ENCODE peak calls at places on chromosomes 12 and 14, in nine cellular contexts. N is breast epithelium; O is GM12865; Z is lower leg skin; T is AG09309; S is astrocyte of the cerebellum; Y is fibroblast of mammary gland; A is CD8-positive, alpha-beta T cell; F is foreskin fibroblast. W is an unnamed sample.
A peak's percentile ranks its signal among the peaks of the same experiment; 100 is the strongest.

GRCh38 chr14:101501858-101502615 is 59.3 kb upstream of the DIO3 start:
- DNase-seq in N (no peak), O (no peak), Z (peak; percentile 57), T (no peak), S (no peak), Y (no peak), A (no peak), F (no peak), W (no peak)

GRCh38 chr14:23361320-23361719 is 3.7 kb downstream of the EFS start:
- DNase-seq in N (no peak), O (peak; percentile 16), Z (peak; percentile 76), T (peak; percentile 23), S (no peak), Y (peak; percentile 60), A (no peak), F (peak; percentile 39), W (no peak)

GRCh38 chr12:65510584-65511050 is 232.1 kb downstream of the MSRB3 start:
- DNase-seq in N (no peak), O (no peak), Z (no peak), T (no peak), S (peak; percentile 91), Y (peak; percentile 37), A (no peak), F (no peak), W (no peak)

GRCh38 chr12:48925218-48925871 is at the start of gene FKBP11:
- DNase-seq in N (peak; percentile 37), O (peak; percentile 85), Z (peak; percentile 93), T (no peak), S (no peak), Y (peak; percentile 61), A (peak; percentile 79), F (peak; percentile 83), W (no peak)

GRCh38 chr12:62802981-62803380 is 132.0 kb downstream of the PPM1H start:
- DNase-seq in N (no peak), O (no peak), Z (no peak), T (no peak), S (no peak), Y (no peak), A (no peak), F (peak; percentile 57), W (no peak)

GRCh38 chr12:13252616-13253015 is 56.1 kb downstream of the EMP1 start:
- DNase-seq in N (no peak), O (no peak), Z (no peak), T (no peak), S (no peak), Y (no peak), A (no peak), F (no peak), W (no peak)

GRCh38 chr12:97921957-97922722 is 459.5 kb downstream of the RMST start:
- DNase-seq in N (no peak), O (no peak), Z (no peak), T (no peak), S (peak; percentile 90), Y (peak; percentile 99), A (no peak), F (peak; percentile 72), W (peak; percentile 29)

GRCh38 chr12:94460594-94460959 is 910 bp upstream of the CEP83 start:
- DNase-seq in N (no peak), O (no peak), Z (no peak), T (no peak), S (no peak), Y (no peak), A (no peak), F (no peak), W (no peak)

GRCh38 chr14:93316716-93317115 is 16.1 kb downstream of the BTBD7 start:
- DNase-seq in N (no peak), O (no peak), Z (no peak), T (no peak), S (no peak), Y (no peak), A (no peak), F (peak; percentile 31), W (no peak)

GRCh38 chr12:110920324-110920910 is at the start of gene MYL2:
- DNase-seq in N (no peak), O (no peak), Z (no peak), T (no peak), S (no peak), Y (no peak), A (no peak), F (no peak), W (no peak)

GRCh38 chr14:20667957-20668356 is 16.4 kb upstream of the RNASE4 start:
- DNase-seq in N (no peak), O (peak; percentile 93), Z (no peak), T (no peak), S (no peak), Y (no peak), A (no peak), F (no peak), W (no peak)

GRCh38 chr12:12441891-12442461 is 85.1 kb downstream of the BORCS5 start:
- DNase-seq in N (no peak), O (no peak), Z (no peak), T (no peak), S (no peak), Y (no peak), A (peak; percentile 59), F (no peak), W (no peak)

GRCh38 chr12:94997726-94998125 is 5.8 kb downstream of the NDUFA12 start:
- DNase-seq in N (no peak), O (no peak), Z (no peak), T (no peak), S (no peak), Y (no peak), A (no peak), F (no peak), W (no peak)

DNA sequence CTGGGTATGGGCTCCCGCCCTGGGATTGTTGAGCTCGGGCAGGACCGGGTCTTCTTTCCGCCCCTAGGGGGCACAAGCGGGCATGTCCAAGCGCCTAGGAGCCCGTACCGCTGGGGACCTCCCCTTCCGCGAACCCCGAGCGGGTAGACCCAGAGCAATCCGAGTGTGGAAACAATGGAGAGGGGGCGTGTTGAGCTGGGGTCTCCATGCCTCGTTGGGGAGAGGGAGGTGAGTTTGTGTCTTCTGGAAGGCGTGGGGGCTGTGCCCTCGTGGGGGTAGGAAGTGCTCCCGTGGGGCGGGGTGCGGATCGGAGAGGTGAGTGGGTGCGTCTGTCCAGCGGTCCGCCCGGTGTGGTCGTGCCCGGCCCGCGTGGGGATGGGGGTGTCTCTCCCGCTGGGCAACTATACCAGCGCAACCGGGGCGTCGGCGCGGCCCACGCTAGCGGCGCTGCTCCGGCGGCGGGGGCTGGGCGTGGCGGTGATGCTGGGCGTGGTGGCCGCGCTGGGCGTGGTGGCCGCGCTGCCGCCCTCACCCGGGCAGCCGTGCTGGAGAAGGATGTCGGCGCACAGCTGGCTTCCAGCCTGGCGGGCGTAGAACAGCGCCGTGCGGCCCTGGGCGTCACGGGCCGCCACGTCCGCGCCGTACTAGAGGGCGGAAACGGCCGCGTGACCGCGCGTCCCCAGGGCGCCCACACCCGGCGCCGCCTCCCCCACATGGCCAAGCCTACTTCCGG is 12.2 kb downstream of the AGAP2 start:
- DNase-seq in N (peak; percentile 72), O (no peak), Z (peak; percentile 96), T (peak; percentile 44), S (peak; percentile 47), Y (peak; percentile 80), A (no peak), F (peak; percentile 94), W (peak; percentile 19)
- H3K4me3 ChIP-seq in N (peak overlapping the region; percentile 82), O (no peak overlapping the region), Z (peak overlapping the region; percentile 76), T (peak overlapping the region; percentile 97), S (peak overlapping the region; percentile 72), Y (peak overlapping the region; percentile 89), A (no peak overlapping the region), F (peak overlapping the region; percentile 81), W (peak overlapping the region; percentile 93)

GRCh38 chr12:47900101-47900479 is 4.7 kb downstream of the VDR start:
- DNase-seq in N (no peak), O (no peak), Z (no peak), T (no peak), S (no peak), Y (no peak), A (no peak), F (no peak), W (no peak)

GRCh38 chr12:47899466-47899865 is 5.3 kb downstream of the VDR start:
- DNase-seq in N (no peak), O (no peak), Z (no peak), T (no peak), S (no peak), Y (no peak), A (no peak), F (no peak), W (no peak)

GRCh38 chr12:47902131-47902639 is 2.6 kb downstream of the VDR start:
- DNase-seq in N (no peak), O (no peak), Z (no peak), T (no peak), S (no peak), Y (no peak), A (no peak), F (no peak), W (no peak)

GRCh38 chr12:47901285-47902093 is 3.3 kb downstream of the VDR start:
- DNase-seq in N (no peak), O (no peak), Z (peak; percentile 91), T (no peak), S (no peak), Y (no peak), A (no peak), F (no peak), W (no peak)

GRCh38 chr12:47900480-47901129 is 4.2 kb downstream of the VDR start:
- DNase-seq in N (peak; percentile 80), O (peak; percentile 40), Z (peak; percentile 68), T (no peak), S (no peak), Y (no peak), A (no peak), F (no peak), W (no peak)
- TF ChIP-seq CTCF in N (peak; percentile 33), O (peak; percentile 11), Z (no peak), T (no peak), S (no peak), Y (no peak), A (no peak), F (no peak), W (no peak)

DNA sequence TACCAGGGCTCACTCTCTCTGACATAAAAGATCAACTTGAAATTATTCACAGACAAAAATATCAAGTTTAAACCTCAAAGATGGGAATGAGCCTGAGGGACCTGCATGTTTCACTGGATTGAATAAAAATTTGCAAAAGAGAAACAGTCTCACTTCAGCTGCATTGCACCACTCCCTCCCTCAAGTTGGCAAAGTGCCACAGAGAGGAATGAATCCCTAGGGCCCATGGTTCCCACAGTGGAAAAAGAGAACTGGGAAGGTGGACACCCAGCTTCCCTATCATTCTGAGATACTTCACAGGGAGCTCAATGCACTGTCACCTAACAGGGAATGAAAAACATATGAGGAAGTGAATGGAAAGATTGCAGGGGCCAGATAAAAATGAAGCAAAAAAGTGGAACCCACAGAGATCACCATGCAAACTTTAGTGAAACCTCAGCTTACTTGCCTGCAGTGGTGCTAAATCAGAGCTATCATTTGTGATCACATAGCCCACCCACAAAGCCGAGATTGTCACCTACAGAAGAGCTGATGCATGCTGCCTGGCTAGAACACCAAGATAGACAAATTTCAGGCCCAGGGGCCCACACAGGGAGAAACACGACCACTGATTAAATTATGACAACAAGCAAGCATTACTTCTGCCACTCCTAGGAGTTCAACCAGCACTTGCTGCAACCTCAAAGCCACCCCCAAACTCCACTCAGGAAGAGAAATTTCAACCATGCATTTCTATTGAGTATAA is 911.3 kb downstream of the LRFN5 start:
- DNase-seq in N (no peak), O (no peak), Z (no peak), T (no peak), S (no peak), Y (no peak), A (no peak), F (no peak), W (no peak)
- H3K4me3 ChIP-seq in N (no peak overlapping the region), O (no peak overlapping the region), Z (no peak overlapping the region), T (no peak overlapping the region), S (no peak overlapping the region), Y (no peak overlapping the region), A (no peak overlapping the region), F (no peak overlapping the region), W (no peak overlapping the region)

GRCh38 chr14:105855246-105855892 is 329.0 kb downstream of the TMEM121 start:
- DNase-seq in N (no peak), O (no peak), Z (peak; percentile 76), T (no peak), S (no peak), Y (no peak), A (peak; percentile 8), F (no peak), W (no peak)
- TF ChIP-seq CTCF in N (no peak), O (no peak), Z (no peak), T (no peak), S (no peak), Y (no peak), A (no peak), F (no peak), W (no peak)

W was measured in BJ.